ENCODE peak calls at places on chromosomes 4 and X, in five cellular contexts. R, H, G, W and L are unnamed samples.

GRCh38 chrX:118221733-118222132 is 105.1 kb upstream of the KLHL13 start:
- DNase-seq in W (no peak), G (no peak), R (no peak), H (no peak), L (no peak)

GRCh38 chr4:25144870-25145481 is 15.3 kb downstream of the SEPSECS start:
- DNase-seq in W (no peak), R (peak; percentile 12), H (no peak), G (peak; percentile 10), L (no peak)

GRCh38 chrX:37943554-37943953 is 62.8 kb upstream of the SYTL5 start:
- DNase-seq in R (no peak), W (no peak), H (no peak), G (no peak), L (no peak)

GRCh38 chrX:114619874-114620273 is 36.0 kb downstream of the HTR2C start:
- DNase-seq in W (no peak), H (no peak), R (no peak), G (no peak), L (no peak)

GRCh38 chrX:148322906-148323305 is 177.5 kb upstream of the AFF2 start:
- DNase-seq in H (no peak), R (no peak), G (no peak), W (no peak), L (no peak)

GRCh38 chr4:108861339-108861738 is 98.5 kb upstream of the ETNPPL start:
- DNase-seq in G (no peak), H (no peak), R (no peak), W (no peak), L (no peak)

GRCh38 chr4:150695162-150695561 is 113.2 kb downstream of the MAB21L2 start:
- DNase-seq in G (no peak), W (no peak), H (no peak), R (no peak), L (no peak)

GRCh38 chr4:176818531-176818930 is 25.8 kb upstream of the VEGFC start:
- DNase-seq in R (no peak), W (no peak), G (no peak), H (no peak), L (no peak)

GRCh38 chr4:166421556-166422156 is 548.6 kb downstream of the TLL1 start:
- DNase-seq in R (peak; percentile 70), H (no peak), G (no peak), W (no peak), L (no peak)

GRCh38 chr4:75514131-75514948 is at the start of the genes RCHY1 and THAP6:
- DNase-seq in H (peak; percentile 93), G (peak; percentile 93), R (peak; percentile 94), W (peak; percentile 98), L (peak; percentile 89)
- TF ChIP-seq CTCF in H (no peak), G (peak; percentile 7), R (peak; percentile 19), W (no peak), L (no peak)

DNA sequence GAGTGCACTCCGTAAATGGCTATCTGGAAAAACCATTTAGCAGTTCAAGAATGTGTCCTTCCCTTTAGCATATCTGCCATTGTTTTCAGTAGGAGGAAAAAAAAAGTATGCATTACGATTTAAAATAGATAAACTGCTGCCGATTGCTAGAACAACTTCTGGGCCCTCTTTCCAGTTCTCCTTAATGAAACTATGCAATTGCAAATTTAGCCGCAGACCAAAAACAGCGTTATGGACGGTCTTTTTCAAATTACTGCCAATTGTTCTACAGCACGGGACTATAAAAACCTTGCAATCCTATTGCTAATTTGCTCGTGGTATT is 1.3 kb upstream of the CAMK2D start:
- DNase-seq in R (no peak), G (no peak), H (no peak), W (no peak), L (no peak)
- TF ChIP-seq CTCF in R (no peak), G (no peak), H (no peak), W (no peak), L (no peak)

DNA sequence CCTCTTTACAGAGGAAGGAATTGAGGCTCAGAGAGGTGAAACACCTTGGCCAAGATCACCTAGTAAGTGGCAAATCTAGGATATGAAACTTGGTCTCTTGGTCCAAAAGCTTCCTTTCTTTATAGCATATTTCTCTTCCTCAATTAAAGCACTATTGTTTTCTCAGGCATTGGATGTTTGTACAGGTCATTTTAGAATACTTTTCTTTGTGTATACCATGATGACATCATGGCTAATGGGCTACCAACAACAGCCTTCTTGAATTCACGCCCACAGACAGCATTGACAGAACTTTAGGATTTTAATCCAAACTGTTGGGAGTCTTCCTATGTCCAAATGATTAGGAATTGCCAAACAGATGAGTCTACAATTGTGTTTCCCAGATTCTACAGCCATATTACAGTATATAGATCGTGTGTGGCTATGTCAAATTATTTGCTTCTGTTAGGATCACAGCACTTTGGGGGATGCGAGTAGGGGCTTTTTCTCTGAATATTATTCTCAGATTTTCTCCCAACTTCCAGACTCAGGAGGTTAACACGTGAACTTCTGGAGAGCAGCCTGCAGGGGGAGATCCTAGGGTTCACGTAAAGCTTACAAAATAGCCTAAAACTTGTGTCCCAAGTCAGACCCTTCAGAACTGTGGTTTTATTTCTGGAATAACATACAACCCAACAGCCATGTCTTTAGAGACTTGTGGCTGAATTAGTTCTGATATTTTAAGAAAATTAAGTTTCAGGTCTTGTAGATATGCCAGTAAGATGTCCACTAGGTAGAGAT is 191.8 kb downstream of the SHROOM3 start:
- DNase-seq in W (no peak), R (peak; percentile 34), G (no peak), H (no peak), L (no peak)
- TF ChIP-seq CTCF in W (no peak), R (peak; percentile 72), G (no peak), H (peak; percentile 65), L (no peak)

GRCh38 chr4:169934794-169935400 is 91.3 kb downstream of the MFAP3L start:
- DNase-seq in H (no peak), G (no peak), R (no peak), W (no peak), L (no peak)

GRCh38 chr4:169933531-169933930 is 92.7 kb downstream of the MFAP3L start:
- DNase-seq in G (no peak), H (no peak), W (no peak), R (no peak), L (no peak)

GRCh38 chr4:169927280-169927679 is 98.9 kb downstream of the MFAP3L start:
- DNase-seq in H (no peak), R (no peak), G (no peak), W (no peak), L (no peak)

DNA sequence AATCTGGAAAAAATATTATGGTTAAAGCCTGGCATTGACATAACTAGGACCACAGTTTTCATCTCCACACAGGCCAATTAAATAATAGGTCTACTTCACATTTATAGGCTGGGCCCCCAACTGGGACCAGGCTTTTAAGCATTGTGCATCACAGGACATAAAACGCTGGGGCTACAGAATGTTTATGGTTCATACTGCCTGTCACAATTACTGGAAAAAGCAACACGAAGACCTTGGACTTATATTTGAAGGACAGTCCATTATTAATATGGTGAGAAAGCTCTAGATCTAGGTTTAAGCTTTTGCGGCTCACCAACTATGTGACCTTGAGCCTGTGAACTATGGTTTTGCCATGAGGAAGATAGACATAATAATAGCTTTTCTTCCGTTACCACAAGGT is 94.2 kb downstream of the MFAP3L start:
- DNase-seq in G (no peak), R (no peak), W (no peak), H (no peak), L (no peak)
- TF ChIP-seq CTCF in G (no peak), R (no peak), W (no peak), H (no peak), L (no peak)